ENCODE peak calls at places on chromosomes 2 and 18, in seven cellular contexts. N is epithelial cell of esophagus, I is IMR-90, Y is tibial artery, W is GM20000, C is foreskin fibroblast, H is heart right ventricle. G is an unnamed sample.

GRCh38 chr2:47267389-47268086 is 112.4 kb upstream of the STPG4 start:
- DNase-seq in H (no peak), W (no peak), N (no peak), Y (no peak), I (no peak), C (no peak), G (no peak)

GRCh38 chr2:81196383-81196851 is 891.9 kb upstream of the LRRTM1 start:
- DNase-seq in C (no peak), N (no peak), H (no peak), Y (peak), I (no peak), W (no peak), G (no peak)

GRCh38 chr2:98374958-98375570 is 28.8 kb downstream of the CNGA3 start:
- DNase-seq in Y (no peak), N (no peak), C (no peak), I (no peak), W (no peak), H (no peak), G (no peak)

GRCh38 chr18:36890598-36890997 is 61.7 kb downstream of the KIAA1328 start:
- DNase-seq in C (no peak), W (no peak), N (no peak), Y (no peak), I (no peak), H (no peak), G (no peak)

GRCh38 chr2:52934920-52935640 is 832.5 kb upstream of the CHAC2 start:
- DNase-seq in Y (no peak), I (no peak), H (no peak), N (no peak), W (no peak), C (no peak), G (no peak)

GRCh38 chr2:144370937-144371584 is 148.9 kb downstream of the ZEB2 start:
- DNase-seq in C (no peak), Y (no peak), H (no peak), W (no peak), N (no peak), I (peak), G (no peak)

GRCh38 chr2:64865831-64866146 is 123.4 kb upstream of the SLC1A4 start:
- DNase-seq in N (no peak), H (no peak), I (no peak), Y (no peak), C (no peak), W (no peak), G (no peak)

GRCh38 chr2:24702800-24703199 is 90.4 kb downstream of the PTRHD1 start:
- DNase-seq in N (peak), H (no peak), I (peak), Y (no peak), W (no peak), C (peak), G (peak)

GRCh38 chr2:37891846-37892435 is 33.1 kb upstream of the RMDN2 start:
- DNase-seq in C (no peak), N (no peak), I (no peak), Y (no peak), H (no peak), W (no peak), G (no peak)

GRCh38 chr2:122519806-122520205 is 764.4 kb downstream of the TSN start:
- DNase-seq in H (no peak), C (no peak), W (no peak), Y (no peak), N (peak), I (no peak), G (no peak)

GRCh38 chr2:12658287-12658945 is 58.3 kb upstream of the TRIB2 start:
- DNase-seq in W (no peak), H (no peak), N (peak), C (no peak), Y (no peak), I (no peak), G (no peak)

GRCh38 chr2:10868465-10869314 is 43.0 kb upstream of the KCNF1 start:
- DNase-seq in H (no peak), W (no peak), C (peak), N (peak), Y (no peak), I (peak), G (no peak)

GRCh38 chr18:65409266-65409665 is 341.5 kb upstream of the CDH7 start:
- DNase-seq in I (no peak), H (no peak), N (no peak), Y (no peak), W (no peak), C (no peak), G (no peak)

GRCh38 chr18:49098386-49098785 is 147.6 kb upstream of the SMAD7 start:
- DNase-seq in I (no peak), W (no peak), Y (no peak), C (peak), H (no peak), N (no peak), G (no peak)

DNA sequence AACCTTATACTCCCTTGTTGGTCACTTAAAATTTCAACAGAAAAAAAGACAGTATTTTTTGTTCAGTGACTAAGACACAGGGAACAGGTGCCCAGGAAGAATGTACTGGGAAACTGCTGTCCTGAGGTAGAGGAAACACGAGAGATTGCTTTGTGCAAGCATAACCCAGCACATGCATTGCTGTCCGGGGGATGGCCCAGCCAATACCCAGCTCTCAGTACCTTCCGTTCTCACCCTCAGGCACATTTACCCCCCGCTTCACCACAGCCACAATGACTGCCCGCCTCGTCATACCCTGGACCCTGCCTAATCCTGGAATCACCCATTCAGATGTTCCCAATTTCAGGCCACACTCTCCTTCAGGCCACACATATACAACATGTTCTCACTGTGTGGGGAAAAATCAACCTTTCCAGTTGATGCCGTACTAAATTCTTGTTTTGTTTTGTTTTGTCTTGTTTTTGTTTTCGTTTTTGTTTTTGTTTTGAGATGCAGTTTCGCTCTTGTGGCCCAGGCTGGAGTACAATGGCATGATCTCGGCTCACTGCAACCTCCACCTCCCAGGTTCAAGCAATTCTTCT is 140.7 kb downstream of the ESCO1 start:
- DNase-seq in I (no peak), N (no peak), H (no peak), Y (no peak), C (no peak), W (no peak), G (no peak)
- TF ChIP-seq CTCF in I (no peak), N (no peak), H (no peak), Y (no peak), C (no peak), W (no peak), G (no peak)

GRCh38 chr2:9797086-9797485 is 46.2 kb upstream of the TAF1B start:
- DNase-seq in H (no peak), W (no peak), N (no peak), C (no peak), I (no peak), Y (peak), G (no peak)

GRCh38 chr2:9795071-9795470 is 48.2 kb upstream of the TAF1B start:
- DNase-seq in C (no peak), N (no peak), Y (peak), I (no peak), W (no peak), H (no peak), G (no peak)

GRCh38 chr2:9797681-9798556 is 45.4 kb upstream of the TAF1B start:
- DNase-seq in Y (peak), W (no peak), C (peak), H (no peak), I (no peak), N (peak), G (no peak)

GRCh38 chr2:9793918-9794717 is 49.2 kb upstream of the TAF1B start:
- DNase-seq in N (no peak), I (no peak), Y (peak), W (no peak), C (no peak), H (no peak), G (no peak)

GRCh38 chr2:9796056-9796792 is 47.0 kb upstream of the TAF1B start:
- DNase-seq in C (no peak), H (no peak), I (no peak), N (no peak), W (no peak), Y (peak), G (no peak)
- TF ChIP-seq CTCF in C (no peak), H (no peak), I (peak), N (peak), W (no peak), Y (no peak), G (no peak)

DNA sequence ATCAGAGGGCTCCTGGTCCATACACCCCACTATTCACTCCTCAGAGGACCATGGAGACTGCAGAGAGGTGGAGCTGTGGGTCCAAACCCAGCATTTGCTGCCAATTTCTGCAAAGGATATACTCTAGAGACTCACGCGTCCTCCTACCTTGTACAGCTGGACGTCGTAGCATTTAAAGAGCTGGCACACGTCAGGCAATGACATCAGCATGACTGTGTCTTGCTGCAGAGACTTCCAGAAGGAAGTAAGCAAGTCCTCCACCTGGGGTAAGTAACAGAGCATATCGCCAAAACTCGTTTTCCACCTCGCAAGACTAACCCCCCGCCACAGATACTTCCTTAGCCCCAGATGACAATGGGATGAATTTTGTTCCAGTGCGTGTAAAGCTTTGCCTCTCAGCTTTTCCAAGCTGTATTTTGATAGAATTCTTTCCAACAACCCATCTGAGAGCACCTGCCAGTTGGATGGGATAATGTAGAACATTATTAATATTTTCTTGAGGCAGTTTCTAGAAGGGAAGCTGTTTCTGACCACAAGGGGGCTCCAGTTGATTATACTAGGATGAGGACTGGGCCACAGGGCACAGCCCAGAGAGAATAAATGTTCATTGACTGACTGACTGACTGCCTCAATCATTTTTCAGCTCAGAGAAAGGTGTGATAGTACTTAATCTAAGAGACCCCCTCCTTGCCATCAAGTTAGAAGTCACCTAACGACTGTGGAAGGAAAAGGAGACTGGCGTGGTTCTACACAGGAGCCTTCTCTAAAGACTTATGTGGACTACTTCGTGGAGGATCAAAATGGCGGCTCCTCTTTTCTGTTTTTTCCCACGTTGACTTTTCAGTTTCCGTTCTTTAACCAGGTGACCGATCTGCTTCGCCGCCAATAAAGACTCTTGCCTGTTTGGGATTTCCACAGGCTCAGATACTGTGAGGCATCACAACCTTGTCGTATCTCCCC is 31.7 kb upstream of the CREG2 start:
- DNase-seq in I (peak), Y (no peak), W (peak), H (no peak), N (peak), C (peak), G (no peak)
- TF ChIP-seq CTCF in I (peak), Y (peak), W (peak), H (peak), N (peak), C (peak), G (peak)

GRCh38 chr18:60411715-60412114 is 39.1 kb upstream of the MC4R start:
- DNase-seq in I (no peak), Y (no peak), H (no peak), W (no peak), C (no peak), N (peak), G (no peak)

GRCh38 chr18:60417946-60418345 is 45.4 kb upstream of the MC4R start:
- DNase-seq in N (no peak), H (no peak), C (no peak), I (no peak), W (no peak), Y (no peak), G (no peak)

DNA sequence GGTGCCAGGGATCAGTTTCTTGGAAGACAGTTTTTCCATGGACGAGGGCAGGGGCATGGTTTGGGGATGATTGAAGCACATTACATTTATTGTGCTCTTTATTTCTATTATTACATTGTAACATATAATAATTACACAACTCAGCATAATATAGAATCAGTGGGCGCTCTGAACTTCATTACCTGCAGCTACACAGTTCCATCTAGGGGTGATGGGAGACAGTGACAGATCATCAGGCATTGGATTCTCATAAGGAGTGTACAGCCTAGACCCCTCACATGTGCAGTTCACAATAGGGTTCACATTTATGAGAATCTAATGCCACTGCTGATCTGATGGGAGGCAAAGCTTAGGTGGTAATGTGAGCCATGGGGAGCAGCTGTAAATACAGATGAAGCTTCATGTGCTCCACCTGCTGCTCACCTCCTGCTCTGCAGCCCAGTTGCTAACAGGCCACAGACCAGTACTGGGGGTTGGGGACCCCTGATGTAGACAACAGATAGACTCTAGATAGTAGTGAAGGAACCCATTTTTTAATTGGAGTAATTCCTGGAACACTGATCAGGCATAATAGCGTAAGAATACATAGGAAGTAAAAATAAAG is 41.5 kb upstream of the MC4R start:
- DNase-seq in H (no peak), Y (no peak), W (no peak), I (peak), N (peak), C (peak), G (no peak)
- TF ChIP-seq CTCF in H (no peak), Y (no peak), W (peak), I (peak), N (peak), C (peak), G (peak)

GRCh38 chr2:125471963-125472362 is 1184.0 kb upstream of the GYPC start:
- DNase-seq in C (no peak), I (peak), Y (no peak), H (no peak), N (peak), W (peak), G (no peak)
- TF ChIP-seq CTCF in C (peak), I (peak), Y (no peak), H (no peak), N (peak), W (peak), G (peak)

GRCh38 chr2:109633284-109633961 is 19.3 kb downstream of the SOWAHC start:
- DNase-seq in Y (no peak), W (no peak), N (no peak), C (no peak), I (no peak), H (no peak), G (no peak)

GRCh38 chr2:109638807-109639206 is 24.6 kb downstream of the SOWAHC start:
- DNase-seq in I (no peak), N (no peak), Y (no peak), W (no peak), C (no peak), H (no peak), G (no peak)

GRCh38 chr2:109636290-109636675 is 22.1 kb downstream of the SOWAHC start:
- DNase-seq in I (no peak), H (no peak), W (no peak), N (peak), Y (no peak), C (peak), G (no peak)

GRCh38 chr2:109637749-109638570 is 23.8 kb downstream of the SOWAHC start:
- DNase-seq in C (peak), H (no peak), Y (no peak), I (peak), W (peak), N (peak), G (no peak)

DNA sequence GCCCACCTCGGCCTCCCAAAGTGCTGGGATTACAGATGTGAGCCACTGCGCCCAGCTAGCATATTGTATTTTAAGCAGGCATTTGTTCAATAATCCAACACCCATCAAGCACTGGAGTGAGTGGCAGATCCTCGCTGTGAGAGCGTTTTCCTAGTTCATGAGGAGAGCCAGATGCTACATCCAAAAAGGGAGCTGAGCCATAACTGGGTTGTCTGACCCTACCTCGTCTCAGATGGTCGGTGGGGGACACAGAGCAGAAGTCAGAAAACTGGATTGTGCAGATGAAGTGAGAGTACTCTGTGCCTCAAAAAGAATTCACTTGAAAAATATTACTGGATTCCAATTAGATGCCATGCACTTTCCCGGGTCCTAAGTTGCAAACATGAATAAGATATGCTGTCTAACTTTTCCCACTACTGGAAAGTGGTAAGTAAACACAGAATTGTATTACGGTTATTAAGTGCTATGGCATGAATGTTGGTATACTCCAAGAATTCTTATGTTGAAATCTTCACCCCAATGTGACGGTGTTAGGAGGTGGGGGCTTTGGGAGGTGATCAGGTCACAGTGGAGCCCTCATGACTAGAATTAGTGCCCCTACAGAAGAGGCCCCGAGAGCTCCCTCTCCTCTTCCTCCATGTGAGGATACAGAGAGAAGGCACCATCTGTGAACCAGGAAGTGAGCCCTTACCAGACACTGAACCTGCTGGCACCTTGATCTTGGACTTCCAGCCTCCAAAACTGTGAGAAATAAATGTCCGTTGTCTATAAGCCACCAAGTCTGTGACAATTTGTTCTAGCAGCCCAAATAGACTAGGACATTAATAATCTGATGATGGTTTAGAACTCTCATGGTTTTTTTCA is 21.5 kb downstream of the SOWAHC start:
- DNase-seq in H (no peak), C (no peak), Y (no peak), I (no peak), W (no peak), N (no peak), G (no peak)
- TF ChIP-seq CTCF in H (no peak), C (no peak), Y (no peak), I (no peak), W (no peak), N (no peak), G (no peak)